ENCODE peak calls at places on chromosomes 11 and 22, in ten cellular contexts. One of them, this sample, is unnamed.

GRCh38 chr11:128498846-128499245 is 88.5 kb downstream of the ETS1 start:
- DNase-seq in NCI-H446 treated with DMSO at 0.1 percent for 48 hours: no peak
- DNase-seq in cardiac fibroblast: no peak
- DNase-seq in effector memory CD8-positive, alpha-beta T cell: no peak
- DNase-seq in memory B cell: no peak
- DNase-seq in activated CD4-positive, alpha-beta memory T cell treated with anti-CD3 and anti-CD28 coated beads, Interleukin-2, amount 10 ng/mL, durations not matched to agents 7 days and 5 days: no peak
- DNase-seq in nucleus accumbens: no peak
- DNase-seq in HAP-1: no peak
- DNase-seq in right atrium auricular region: no peak
- DNase-seq in MCF 10A: no peak
- DNase-seq in this sample: no peak

GRCh38 chr11:106172389-106172991 is 95.0 kb downstream of the AASDHPPT start:
- DNase-seq in NCI-H446 treated with DMSO at 0.1 percent for 48 hours: no peak
- DNase-seq in cardiac fibroblast: no peak
- DNase-seq in effector memory CD8-positive, alpha-beta T cell: no peak
- DNase-seq in memory B cell: no peak
- DNase-seq in activated CD4-positive, alpha-beta memory T cell treated with anti-CD3 and anti-CD28 coated beads, Interleukin-2, amount 10 ng/mL, durations not matched to agents 7 days and 5 days: no peak
- DNase-seq in nucleus accumbens: no peak
- DNase-seq in HAP-1: no peak
- DNase-seq in right atrium auricular region: no peak
- DNase-seq in MCF 10A: no peak
- DNase-seq in this sample: no peak

GRCh38 chr22:42754658-42755057 is 34.0 kb upstream of the A4GALT start:
- DNase-seq in NCI-H446 treated with DMSO at 0.1 percent for 48 hours: no peak
- DNase-seq in cardiac fibroblast: peak
- DNase-seq in effector memory CD8-positive, alpha-beta T cell: no peak
- DNase-seq in memory B cell: no peak
- DNase-seq in activated CD4-positive, alpha-beta memory T cell treated with anti-CD3 and anti-CD28 coated beads, Interleukin-2, amount 10 ng/mL, durations not matched to agents 7 days and 5 days: no peak
- DNase-seq in nucleus accumbens: no peak
- DNase-seq in HAP-1: no peak
- DNase-seq in right atrium auricular region: no peak
- DNase-seq in MCF 10A: peak
- DNase-seq in this sample: no peak

GRCh38 chr22:19055801-19056200 is 66.4 kb downstream of the DGCR2 start:
- DNase-seq in NCI-H446 treated with DMSO at 0.1 percent for 48 hours: no peak
- DNase-seq in cardiac fibroblast: no peak
- DNase-seq in effector memory CD8-positive, alpha-beta T cell: no peak
- DNase-seq in memory B cell: no peak
- DNase-seq in activated CD4-positive, alpha-beta memory T cell treated with anti-CD3 and anti-CD28 coated beads, Interleukin-2, amount 10 ng/mL, durations not matched to agents 7 days and 5 days: no peak
- DNase-seq in nucleus accumbens: no peak
- DNase-seq in HAP-1: no peak
- DNase-seq in right atrium auricular region: no peak
- DNase-seq in MCF 10A: no peak
- DNase-seq in this sample: no peak

GRCh38 chr11:125167292-125167953 is 2.9 kb downstream of the PKNOX2 start:
- DNase-seq in NCI-H446 treated with DMSO at 0.1 percent for 48 hours: no peak
- DNase-seq in cardiac fibroblast: peak
- DNase-seq in effector memory CD8-positive, alpha-beta T cell: no peak
- DNase-seq in memory B cell: no peak
- DNase-seq in activated CD4-positive, alpha-beta memory T cell treated with anti-CD3 and anti-CD28 coated beads, Interleukin-2, amount 10 ng/mL, durations not matched to agents 7 days and 5 days: no peak
- DNase-seq in nucleus accumbens: peak
- DNase-seq in HAP-1: peak
- DNase-seq in right atrium auricular region: no peak
- DNase-seq in MCF 10A: no peak
- DNase-seq in this sample: peak

GRCh38 chr11:110217478-110217877 is 78.9 kb downstream of the RDX start:
- DNase-seq in NCI-H446 treated with DMSO at 0.1 percent for 48 hours: no peak
- DNase-seq in cardiac fibroblast: no peak
- DNase-seq in effector memory CD8-positive, alpha-beta T cell: no peak
- DNase-seq in memory B cell: no peak
- DNase-seq in activated CD4-positive, alpha-beta memory T cell treated with anti-CD3 and anti-CD28 coated beads, Interleukin-2, amount 10 ng/mL, durations not matched to agents 7 days and 5 days: no peak
- DNase-seq in nucleus accumbens: no peak
- DNase-seq in HAP-1: no peak
- DNase-seq in right atrium auricular region: no peak
- DNase-seq in MCF 10A: no peak
- DNase-seq in this sample: no peak

GRCh38 chr22:44085743-44086741 is 61.9 kb downstream of the PARVB start:
- DNase-seq in NCI-H446 treated with DMSO at 0.1 percent for 48 hours: peak
- DNase-seq in cardiac fibroblast: peak
- DNase-seq in effector memory CD8-positive, alpha-beta T cell: no peak
- DNase-seq in memory B cell: no peak
- DNase-seq in activated CD4-positive, alpha-beta memory T cell treated with anti-CD3 and anti-CD28 coated beads, Interleukin-2, amount 10 ng/mL, durations not matched to agents 7 days and 5 days: peak
- DNase-seq in nucleus accumbens: no peak
- DNase-seq in HAP-1: peak
- DNase-seq in right atrium auricular region: peak
- DNase-seq in MCF 10A: peak
- DNase-seq in this sample: peak

GRCh38 chr11:130763087-130763980 is 152.9 kb downstream of the SNX19 start:
- DNase-seq in NCI-H446 treated with DMSO at 0.1 percent for 48 hours: no peak
- DNase-seq in cardiac fibroblast: no peak
- DNase-seq in effector memory CD8-positive, alpha-beta T cell: no peak
- DNase-seq in memory B cell: no peak
- DNase-seq in activated CD4-positive, alpha-beta memory T cell treated with anti-CD3 and anti-CD28 coated beads, Interleukin-2, amount 10 ng/mL, durations not matched to agents 7 days and 5 days: no peak
- DNase-seq in nucleus accumbens: no peak
- DNase-seq in HAP-1: no peak
- DNase-seq in right atrium auricular region: no peak
- DNase-seq in MCF 10A: no peak
- DNase-seq in this sample: no peak

GRCh38 chr11:121795206-121795605 is 320.8 kb downstream of the BLID start:
- DNase-seq in NCI-H446 treated with DMSO at 0.1 percent for 48 hours: no peak
- DNase-seq in cardiac fibroblast: no peak
- DNase-seq in effector memory CD8-positive, alpha-beta T cell: no peak
- DNase-seq in memory B cell: no peak
- DNase-seq in activated CD4-positive, alpha-beta memory T cell treated with anti-CD3 and anti-CD28 coated beads, Interleukin-2, amount 10 ng/mL, durations not matched to agents 7 days and 5 days: no peak
- DNase-seq in nucleus accumbens: peak
- DNase-seq in HAP-1: no peak
- DNase-seq in right atrium auricular region: no peak
- DNase-seq in MCF 10A: no peak
- DNase-seq in this sample: no peak

GRCh38 chr11:46724088-46724487 is 5.1 kb downstream of the F2 start:
- DNase-seq in NCI-H446 treated with DMSO at 0.1 percent for 48 hours: no peak
- DNase-seq in cardiac fibroblast: no peak
- DNase-seq in effector memory CD8-positive, alpha-beta T cell: no peak
- DNase-seq in memory B cell: no peak
- DNase-seq in activated CD4-positive, alpha-beta memory T cell treated with anti-CD3 and anti-CD28 coated beads, Interleukin-2, amount 10 ng/mL, durations not matched to agents 7 days and 5 days: no peak
- DNase-seq in nucleus accumbens: no peak
- DNase-seq in HAP-1: peak
- DNase-seq in right atrium auricular region: no peak
- DNase-seq in MCF 10A: no peak
- DNase-seq in this sample: peak

GRCh38 chr11:61728066-61728939 is 24.1 kb upstream of the MYRF start:
- DNase-seq in NCI-H446 treated with DMSO at 0.1 percent for 48 hours: no peak
- DNase-seq in cardiac fibroblast: no peak
- DNase-seq in effector memory CD8-positive, alpha-beta T cell: no peak
- DNase-seq in memory B cell: no peak
- DNase-seq in activated CD4-positive, alpha-beta memory T cell treated with anti-CD3 and anti-CD28 coated beads, Interleukin-2, amount 10 ng/mL, durations not matched to agents 7 days and 5 days: no peak
- DNase-seq in nucleus accumbens: no peak
- DNase-seq in HAP-1: no peak
- DNase-seq in right atrium auricular region: no peak
- DNase-seq in MCF 10A: no peak
- DNase-seq in this sample: no peak

GRCh38 chr22:49825944-49826602 is 1.6 kb downstream of the BRD1 start:
- DNase-seq in NCI-H446 treated with DMSO at 0.1 percent for 48 hours: no peak
- DNase-seq in cardiac fibroblast: peak
- DNase-seq in effector memory CD8-positive, alpha-beta T cell: peak
- DNase-seq in memory B cell: no peak
- DNase-seq in activated CD4-positive, alpha-beta memory T cell treated with anti-CD3 and anti-CD28 coated beads, Interleukin-2, amount 10 ng/mL, durations not matched to agents 7 days and 5 days: peak
- DNase-seq in nucleus accumbens: no peak
- DNase-seq in HAP-1: peak
- DNase-seq in right atrium auricular region: no peak
- DNase-seq in MCF 10A: peak
- DNase-seq in this sample: no peak

GRCh38 chr11:1193326-1194230 is 29.3 kb upstream of the MUC5B start:
- DNase-seq in NCI-H446 treated with DMSO at 0.1 percent for 48 hours: no peak
- DNase-seq in cardiac fibroblast: no peak
- DNase-seq in effector memory CD8-positive, alpha-beta T cell: no peak
- DNase-seq in memory B cell: no peak
- DNase-seq in activated CD4-positive, alpha-beta memory T cell treated with anti-CD3 and anti-CD28 coated beads, Interleukin-2, amount 10 ng/mL, durations not matched to agents 7 days and 5 days: no peak
- DNase-seq in nucleus accumbens: no peak
- DNase-seq in HAP-1: no peak
- DNase-seq in right atrium auricular region: no peak
- DNase-seq in MCF 10A: no peak
- DNase-seq in this sample: no peak

GRCh38 chr11:74771139-74771538 is 22.5 kb downstream of the RNF169 start:
- DNase-seq in NCI-H446 treated with DMSO at 0.1 percent for 48 hours: no peak
- DNase-seq in cardiac fibroblast: no peak
- DNase-seq in effector memory CD8-positive, alpha-beta T cell: no peak
- DNase-seq in memory B cell: no peak
- DNase-seq in activated CD4-positive, alpha-beta memory T cell treated with anti-CD3 and anti-CD28 coated beads, Interleukin-2, amount 10 ng/mL, durations not matched to agents 7 days and 5 days: no peak
- DNase-seq in nucleus accumbens: no peak
- DNase-seq in HAP-1: no peak
- DNase-seq in right atrium auricular region: no peak
- DNase-seq in MCF 10A: no peak
- DNase-seq in this sample: no peak

GRCh38 chr11:45538363-45538762 is 127.1 kb downstream of the CHST1 start:
- DNase-seq in NCI-H446 treated with DMSO at 0.1 percent for 48 hours: peak
- DNase-seq in cardiac fibroblast: peak
- DNase-seq in effector memory CD8-positive, alpha-beta T cell: no peak
- DNase-seq in memory B cell: no peak
- DNase-seq in activated CD4-positive, alpha-beta memory T cell treated with anti-CD3 and anti-CD28 coated beads, Interleukin-2, amount 10 ng/mL, durations not matched to agents 7 days and 5 days: no peak
- DNase-seq in nucleus accumbens: peak
- DNase-seq in HAP-1: no peak
- DNase-seq in right atrium auricular region: no peak
- DNase-seq in MCF 10A: no peak
- DNase-seq in this sample: no peak

GRCh38 chr22:17496843-17497242 is 66.5 kb upstream of the SLC25A18 start:
- DNase-seq in NCI-H446 treated with DMSO at 0.1 percent for 48 hours: no peak
- DNase-seq in cardiac fibroblast: no peak
- DNase-seq in effector memory CD8-positive, alpha-beta T cell: no peak
- DNase-seq in memory B cell: no peak
- DNase-seq in activated CD4-positive, alpha-beta memory T cell treated with anti-CD3 and anti-CD28 coated beads, Interleukin-2, amount 10 ng/mL, durations not matched to agents 7 days and 5 days: no peak
- DNase-seq in nucleus accumbens: no peak
- DNase-seq in HAP-1: no peak
- DNase-seq in right atrium auricular region: no peak
- DNase-seq in MCF 10A: no peak
- DNase-seq in this sample: no peak

GRCh38 chr11:4465411-4465810 is 16.3 kb downstream of the OR52K2 start:
- DNase-seq in NCI-H446 treated with DMSO at 0.1 percent for 48 hours: no peak
- DNase-seq in cardiac fibroblast: no peak
- DNase-seq in effector memory CD8-positive, alpha-beta T cell: no peak
- DNase-seq in memory B cell: no peak
- DNase-seq in activated CD4-positive, alpha-beta memory T cell treated with anti-CD3 and anti-CD28 coated beads, Interleukin-2, amount 10 ng/mL, durations not matched to agents 7 days and 5 days: no peak
- DNase-seq in nucleus accumbens: no peak
- DNase-seq in HAP-1: peak
- DNase-seq in right atrium auricular region: no peak
- DNase-seq in MCF 10A: no peak
- DNase-seq in this sample: no peak

GRCh38 chr11:114846040-114846791 is 167.9 kb downstream of the NXPE2 start:
- DNase-seq in NCI-H446 treated with DMSO at 0.1 percent for 48 hours: peak
- DNase-seq in cardiac fibroblast: no peak
- DNase-seq in effector memory CD8-positive, alpha-beta T cell: no peak
- DNase-seq in memory B cell: no peak
- DNase-seq in activated CD4-positive, alpha-beta memory T cell treated with anti-CD3 and anti-CD28 coated beads, Interleukin-2, amount 10 ng/mL, durations not matched to agents 7 days and 5 days: no peak
- DNase-seq in nucleus accumbens: peak
- DNase-seq in HAP-1: no peak
- DNase-seq in right atrium auricular region: no peak
- DNase-seq in MCF 10A: peak
- DNase-seq in this sample: peak

GRCh38 chr11:2816941-2817421 is 68.6 kb downstream of the CDKN1C start:
- DNase-seq in NCI-H446 treated with DMSO at 0.1 percent for 48 hours: no peak
- DNase-seq in cardiac fibroblast: peak
- DNase-seq in effector memory CD8-positive, alpha-beta T cell: no peak
- DNase-seq in memory B cell: no peak
- DNase-seq in activated CD4-positive, alpha-beta memory T cell treated with anti-CD3 and anti-CD28 coated beads, Interleukin-2, amount 10 ng/mL, durations not matched to agents 7 days and 5 days: no peak
- DNase-seq in nucleus accumbens: no peak
- DNase-seq in HAP-1: no peak
- DNase-seq in right atrium auricular region: no peak
- DNase-seq in MCF 10A: no peak
- DNase-seq in this sample: no peak

GRCh38 chr22:42360348-42360747 is 71.9 kb downstream of the NFAM1 start:
- DNase-seq in NCI-H446 treated with DMSO at 0.1 percent for 48 hours: no peak
- DNase-seq in cardiac fibroblast: no peak
- DNase-seq in effector memory CD8-positive, alpha-beta T cell: no peak
- DNase-seq in memory B cell: no peak
- DNase-seq in activated CD4-positive, alpha-beta memory T cell treated with anti-CD3 and anti-CD28 coated beads, Interleukin-2, amount 10 ng/mL, durations not matched to agents 7 days and 5 days: no peak
- DNase-seq in nucleus accumbens: no peak
- DNase-seq in HAP-1: no peak
- DNase-seq in right atrium auricular region: no peak
- DNase-seq in MCF 10A: no peak
- DNase-seq in this sample: no peak

GRCh38 chr11:48055292-48056132 is 75.2 kb downstream of the PTPRJ start:
- DNase-seq in NCI-H446 treated with DMSO at 0.1 percent for 48 hours: no peak
- DNase-seq in cardiac fibroblast: peak
- DNase-seq in effector memory CD8-positive, alpha-beta T cell: peak
- DNase-seq in memory B cell: no peak
- DNase-seq in activated CD4-positive, alpha-beta memory T cell treated with anti-CD3 and anti-CD28 coated beads, Interleukin-2, amount 10 ng/mL, durations not matched to agents 7 days and 5 days: peak
- DNase-seq in nucleus accumbens: no peak
- DNase-seq in HAP-1: peak
- DNase-seq in right atrium auricular region: no peak
- DNase-seq in MCF 10A: no peak
- DNase-seq in this sample: peak